ENCODE peak calls at places on chromosome 16, in eight cellular contexts. One of them, this sample, is unnamed.

GRCh38 chr16:12976936-12977335 is 75.5 kb downstream of the SHISA9 start:
- DNase-seq in fibroblast of mammary gland: peak; percentile 13
- DNase-seq in RCC 7860: peak; percentile 24
- DNase-seq in stimulated activated CD4-positive, alpha-beta T cell treated with anti-CD3 and anti-CD28 coated beads, Interleukin-4, amount 100 ng/mL, for 1 hour: no peak
- DNase-seq in GM23338: no peak
- DNase-seq in left cardiac atrium: no peak
- DNase-seq in SJCRH30: no peak
- DNase-seq in fibroblast of the conjunctiva: no peak
- DNase-seq in this sample: no peak

GRCh38 chr16:86953631-86954465 is 363.3 kb downstream of the C16orf95 start:
- DNase-seq in fibroblast of mammary gland: no peak
- DNase-seq in RCC 7860: no peak
- DNase-seq in stimulated activated CD4-positive, alpha-beta T cell treated with anti-CD3 and anti-CD28 coated beads, Interleukin-4, amount 100 ng/mL, for 1 hour: no peak
- DNase-seq in GM23338: peak; percentile 45
- DNase-seq in left cardiac atrium: no peak
- DNase-seq in SJCRH30: peak; percentile 31
- DNase-seq in fibroblast of the conjunctiva: no peak
- DNase-seq in this sample: no peak

GRCh38 chr16:31452631-31453106 is 6.6 kb upstream of the ARMC5 start:
- DNase-seq in fibroblast of mammary gland: peak; percentile 95
- DNase-seq in RCC 7860: peak; percentile 70
- DNase-seq in stimulated activated CD4-positive, alpha-beta T cell treated with anti-CD3 and anti-CD28 coated beads, Interleukin-4, amount 100 ng/mL, for 1 hour: no peak
- DNase-seq in GM23338: peak; percentile 42
- DNase-seq in left cardiac atrium: no peak
- DNase-seq in SJCRH30: no peak
- DNase-seq in fibroblast of the conjunctiva: peak; percentile 84
- DNase-seq in this sample: no peak

GRCh38 chr16:79008036-79008868 is 592.3 kb downstream of the MAF start:
- DNase-seq in fibroblast of mammary gland: no peak
- DNase-seq in RCC 7860: peak; percentile 13
- DNase-seq in stimulated activated CD4-positive, alpha-beta T cell treated with anti-CD3 and anti-CD28 coated beads, Interleukin-4, amount 100 ng/mL, for 1 hour: no peak
- DNase-seq in GM23338: no peak
- DNase-seq in left cardiac atrium: no peak
- DNase-seq in SJCRH30: no peak
- DNase-seq in fibroblast of the conjunctiva: no peak
- DNase-seq in this sample: no peak

GRCh38 chr16:89256651-89257254 is 39.2 kb downstream of the ZNF778 start:
- DNase-seq in fibroblast of mammary gland: peak; percentile 65
- DNase-seq in RCC 7860: peak; percentile 20
- DNase-seq in stimulated activated CD4-positive, alpha-beta T cell treated with anti-CD3 and anti-CD28 coated beads, Interleukin-4, amount 100 ng/mL, for 1 hour: peak; percentile 85
- DNase-seq in GM23338: peak; percentile 89
- DNase-seq in left cardiac atrium: peak; percentile 75
- DNase-seq in SJCRH30: no peak
- DNase-seq in fibroblast of the conjunctiva: no peak
- DNase-seq in this sample: peak; percentile 43

GRCh38 chr16:19583665-19584300 is 28.3 kb downstream of the VPS35L start:
- DNase-seq in fibroblast of mammary gland: peak; percentile 56
- DNase-seq in RCC 7860: peak; percentile 48
- DNase-seq in stimulated activated CD4-positive, alpha-beta T cell treated with anti-CD3 and anti-CD28 coated beads, Interleukin-4, amount 100 ng/mL, for 1 hour: peak; percentile 10
- DNase-seq in GM23338: peak; percentile 72
- DNase-seq in left cardiac atrium: no peak
- DNase-seq in SJCRH30: peak; percentile 13
- DNase-seq in fibroblast of the conjunctiva: peak; percentile 44
- DNase-seq in this sample: no peak

GRCh38 chr16:49052846-49053245 is 228.8 kb downstream of the CBLN1 start:
- DNase-seq in fibroblast of mammary gland: no peak
- DNase-seq in RCC 7860: no peak
- DNase-seq in stimulated activated CD4-positive, alpha-beta T cell treated with anti-CD3 and anti-CD28 coated beads, Interleukin-4, amount 100 ng/mL, for 1 hour: no peak
- DNase-seq in GM23338: no peak
- DNase-seq in left cardiac atrium: no peak
- DNase-seq in SJCRH30: no peak
- DNase-seq in fibroblast of the conjunctiva: no peak
- DNase-seq in this sample: no peak

GRCh38 chr16:68480084-68480995 is 32.0 kb upstream of the SMPD3 start:
- DNase-seq in fibroblast of mammary gland: no peak
- DNase-seq in RCC 7860: no peak
- DNase-seq in stimulated activated CD4-positive, alpha-beta T cell treated with anti-CD3 and anti-CD28 coated beads, Interleukin-4, amount 100 ng/mL, for 1 hour: no peak
- DNase-seq in GM23338: no peak
- DNase-seq in left cardiac atrium: no peak
- DNase-seq in SJCRH30: no peak
- DNase-seq in fibroblast of the conjunctiva: no peak
- DNase-seq in this sample: no peak

GRCh38 chr16:86846136-86846535 is 267.8 kb downstream of the FOXL1 start:
- DNase-seq in fibroblast of mammary gland: peak; percentile 34
- DNase-seq in RCC 7860: no peak
- DNase-seq in stimulated activated CD4-positive, alpha-beta T cell treated with anti-CD3 and anti-CD28 coated beads, Interleukin-4, amount 100 ng/mL, for 1 hour: no peak
- DNase-seq in GM23338: no peak
- DNase-seq in left cardiac atrium: no peak
- DNase-seq in SJCRH30: no peak
- DNase-seq in fibroblast of the conjunctiva: no peak
- DNase-seq in this sample: no peak

GRCh38 chr16:27851586-27851985 is 211.9 kb downstream of the GSG1L start:
- DNase-seq in fibroblast of mammary gland: no peak
- DNase-seq in RCC 7860: no peak
- DNase-seq in stimulated activated CD4-positive, alpha-beta T cell treated with anti-CD3 and anti-CD28 coated beads, Interleukin-4, amount 100 ng/mL, for 1 hour: no peak
- DNase-seq in GM23338: no peak
- DNase-seq in left cardiac atrium: no peak
- DNase-seq in SJCRH30: no peak
- DNase-seq in fibroblast of the conjunctiva: no peak
- DNase-seq in this sample: no peak

GRCh38 chr16:1437606-1438005 is 6.7 kb downstream of the PERCC1 start:
- DNase-seq in fibroblast of mammary gland: no peak
- DNase-seq in RCC 7860: no peak
- DNase-seq in stimulated activated CD4-positive, alpha-beta T cell treated with anti-CD3 and anti-CD28 coated beads, Interleukin-4, amount 100 ng/mL, for 1 hour: no peak
- DNase-seq in GM23338: no peak
- DNase-seq in left cardiac atrium: no peak
- DNase-seq in SJCRH30: peak; percentile 95
- DNase-seq in fibroblast of the conjunctiva: no peak
- DNase-seq in this sample: no peak

GRCh38 chr16:72312862-72313261 is 140.9 kb upstream of the PMFBP1 start:
- DNase-seq in fibroblast of mammary gland: peak; percentile 71
- DNase-seq in RCC 7860: no peak
- DNase-seq in stimulated activated CD4-positive, alpha-beta T cell treated with anti-CD3 and anti-CD28 coated beads, Interleukin-4, amount 100 ng/mL, for 1 hour: no peak
- DNase-seq in GM23338: peak; percentile 17
- DNase-seq in left cardiac atrium: no peak
- DNase-seq in SJCRH30: no peak
- DNase-seq in fibroblast of the conjunctiva: peak; percentile 63
- DNase-seq in this sample: no peak

GRCh38 chr16:70749006-70749678 is 51.8 kb downstream of the VAC14 start:
- DNase-seq in fibroblast of mammary gland: no peak
- DNase-seq in RCC 7860: no peak
- DNase-seq in stimulated activated CD4-positive, alpha-beta T cell treated with anti-CD3 and anti-CD28 coated beads, Interleukin-4, amount 100 ng/mL, for 1 hour: no peak
- DNase-seq in GM23338: no peak
- DNase-seq in left cardiac atrium: no peak
- DNase-seq in SJCRH30: no peak
- DNase-seq in fibroblast of the conjunctiva: no peak
- DNase-seq in this sample: no peak

GRCh38 chr16:57503366-57503765 is 17.1 kb upstream of the DOK4 start:
- DNase-seq in fibroblast of mammary gland: no peak
- DNase-seq in RCC 7860: no peak
- DNase-seq in stimulated activated CD4-positive, alpha-beta T cell treated with anti-CD3 and anti-CD28 coated beads, Interleukin-4, amount 100 ng/mL, for 1 hour: no peak
- DNase-seq in GM23338: peak; percentile 41
- DNase-seq in left cardiac atrium: no peak
- DNase-seq in SJCRH30: no peak
- DNase-seq in fibroblast of the conjunctiva: no peak
- DNase-seq in this sample: no peak

This sample was measured in GM12891.